ENCODE peak calls at places on chromosome 2, in ten cellular contexts. One of them, this sample, is unnamed.
A peak's percentile ranks its signal among the peaks of the same experiment; 100 is the strongest.

GRCh38 chr2:101253713-101254085 is 1.0 kb downstream of the CNOT11 start:
- DNase-seq in psoas muscle: no peak
- DNase-seq in T follicular helper cell: no peak
- DNase-seq in LoVo: no peak
- DNase-seq in dermis microvascular lymphatic vessel endothelial cell: peak; percentile 10
- DNase-seq in tibial artery: no peak
- DNase-seq in uterus: no peak
- DNase-seq in EH: peak; percentile 9
- DNase-seq in Daoy: no peak
- DNase-seq in IMR-90: peak; percentile 2
- DNase-seq in this sample: no peak

GRCh38 chr2:11373096-11373495 is 28.7 kb upstream of the ROCK2 start:
- DNase-seq in uterus: no peak
- DNase-seq in Daoy: no peak
- DNase-seq in tibial artery: no peak
- DNase-seq in IMR-90: no peak
- DNase-seq in LoVo: no peak
- DNase-seq in EH: no peak
- DNase-seq in dermis microvascular lymphatic vessel endothelial cell: no peak
- DNase-seq in psoas muscle: no peak
- DNase-seq in T follicular helper cell: no peak
- DNase-seq in this sample: peak; percentile 14

GRCh38 chr2:102141011-102141914 is 1.3 kb upstream of the IL1R1 start:
- DNase-seq in Daoy: no peak
- DNase-seq in tibial artery: no peak
- DNase-seq in LoVo: no peak
- DNase-seq in dermis microvascular lymphatic vessel endothelial cell: no peak
- DNase-seq in uterus: peak; percentile 29
- DNase-seq in EH: peak; percentile 97
- DNase-seq in IMR-90: peak; percentile 98
- DNase-seq in T follicular helper cell: no peak
- DNase-seq in psoas muscle: no peak
- DNase-seq in this sample: no peak

GRCh38 chr2:43105586-43106562 is 120.5 kb downstream of the ZFP36L2 start:
- DNase-seq in Daoy: no peak
- DNase-seq in IMR-90: peak; percentile 73
- DNase-seq in psoas muscle: peak; percentile 51
- DNase-seq in EH: peak; percentile 69
- DNase-seq in tibial artery: peak; percentile 72
- DNase-seq in LoVo: peak; percentile 26
- DNase-seq in uterus: peak; percentile 66
- DNase-seq in dermis microvascular lymphatic vessel endothelial cell: no peak
- DNase-seq in T follicular helper cell: no peak
- DNase-seq in this sample: peak; percentile 45

GRCh38 chr2:112622528-112622849 is 23.2 kb upstream of the SLC20A1 start:
- DNase-seq in IMR-90: peak; percentile 98
- DNase-seq in LoVo: no peak
- DNase-seq in uterus: no peak
- DNase-seq in tibial artery: peak; percentile 24
- DNase-seq in dermis microvascular lymphatic vessel endothelial cell: no peak
- DNase-seq in psoas muscle: no peak
- DNase-seq in EH: peak; percentile 92
- DNase-seq in Daoy: peak; percentile 77
- DNase-seq in T follicular helper cell: no peak
- DNase-seq in this sample: peak; percentile 76

GRCh38 chr2:207734264-207734635 is 22.8 kb downstream of the CCNYL1 start:
- DNase-seq in psoas muscle: no peak
- DNase-seq in LoVo: no peak
- DNase-seq in dermis microvascular lymphatic vessel endothelial cell: peak; percentile 63
- DNase-seq in IMR-90: peak; percentile 61
- DNase-seq in EH: peak; percentile 53
- DNase-seq in uterus: no peak
- DNase-seq in T follicular helper cell: no peak
- DNase-seq in tibial artery: no peak
- DNase-seq in Daoy: no peak
- DNase-seq in this sample: peak; percentile 45

GRCh38 chr2:162379719-162380580 is 36.0 kb downstream of the GCA start:
- DNase-seq in LoVo: peak; percentile 8
- DNase-seq in T follicular helper cell: no peak
- DNase-seq in psoas muscle: no peak
- DNase-seq in IMR-90: no peak
- DNase-seq in dermis microvascular lymphatic vessel endothelial cell: no peak
- DNase-seq in tibial artery: no peak
- DNase-seq in EH: no peak
- DNase-seq in uterus: no peak
- DNase-seq in Daoy: no peak
- DNase-seq in this sample: no peak

GRCh38 chr2:193690572-193690971 is 1495.8 kb upstream of the TMEFF2 start:
- DNase-seq in tibial artery: no peak
- DNase-seq in uterus: no peak
- DNase-seq in LoVo: no peak
- DNase-seq in dermis microvascular lymphatic vessel endothelial cell: no peak
- DNase-seq in T follicular helper cell: no peak
- DNase-seq in IMR-90: no peak
- DNase-seq in EH: no peak
- DNase-seq in psoas muscle: no peak
- DNase-seq in Daoy: no peak
- DNase-seq in this sample: no peak

GRCh38 chr2:112723995-112724394 is 3.2 kb downstream of the NT5DC4 start:
- DNase-seq in EH: no peak
- DNase-seq in Daoy: no peak
- DNase-seq in uterus: no peak
- DNase-seq in tibial artery: no peak
- DNase-seq in LoVo: no peak
- DNase-seq in psoas muscle: no peak
- DNase-seq in dermis microvascular lymphatic vessel endothelial cell: no peak
- DNase-seq in IMR-90: no peak
- DNase-seq in T follicular helper cell: no peak
- DNase-seq in this sample: no peak

GRCh38 chr2:10289891-10290290 is 12.8 kb upstream of the HPCAL1 start:
- DNase-seq in IMR-90: peak; percentile 37
- DNase-seq in T follicular helper cell: no peak
- DNase-seq in dermis microvascular lymphatic vessel endothelial cell: peak; percentile 52
- DNase-seq in uterus: no peak
- DNase-seq in LoVo: peak; percentile 54
- DNase-seq in tibial artery: no peak
- DNase-seq in Daoy: peak; percentile 97
- DNase-seq in EH: peak; percentile 84
- DNase-seq in psoas muscle: no peak
- DNase-seq in this sample: peak; percentile 96

GRCh38 chr2:65172994-65173790 is 43.3 kb upstream of the RAB1A start:
- DNase-seq in LoVo: no peak
- DNase-seq in tibial artery: no peak
- DNase-seq in IMR-90: no peak
- DNase-seq in psoas muscle: no peak
- DNase-seq in Daoy: no peak
- DNase-seq in EH: no peak
- DNase-seq in T follicular helper cell: no peak
- DNase-seq in dermis microvascular lymphatic vessel endothelial cell: no peak
- DNase-seq in uterus: no peak
- DNase-seq in this sample: no peak

GRCh38 chr2:16581241-16581640 is 84.4 kb downstream of the CYRIA start:
- DNase-seq in EH: no peak
- DNase-seq in Daoy: no peak
- DNase-seq in tibial artery: no peak
- DNase-seq in psoas muscle: no peak
- DNase-seq in IMR-90: no peak
- DNase-seq in T follicular helper cell: no peak
- DNase-seq in LoVo: no peak
- DNase-seq in dermis microvascular lymphatic vessel endothelial cell: no peak
- DNase-seq in uterus: no peak
- DNase-seq in this sample: no peak

GRCh38 chr2:220220009-220220408 is 592.6 kb downstream of the SLC4A3 start:
- DNase-seq in psoas muscle: no peak
- DNase-seq in tibial artery: no peak
- DNase-seq in T follicular helper cell: no peak
- DNase-seq in LoVo: no peak
- DNase-seq in Daoy: no peak
- DNase-seq in IMR-90: no peak
- DNase-seq in EH: no peak
- DNase-seq in dermis microvascular lymphatic vessel endothelial cell: no peak
- DNase-seq in uterus: no peak
- DNase-seq in this sample: no peak